ENCODE peak calls at places on chromosomes 11 and 22, in seven cellular contexts. D, O, J, M, F, X and A are unnamed samples.

GRCh38 chr11:108204376-108204775 is 18.1 kb downstream of the NPAT start:
- DNase-seq in J (no peak), M (no peak), X (no peak), F (no peak), D (no peak), O (no peak), A (no peak)

GRCh38 chr11:62664405-62665074 is 470 bp downstream of the C11orf98 start:
- DNase-seq in M (no peak), D (peak), F (peak), O (no peak), J (no peak), X (no peak), A (no peak)

GRCh38 chr11:126718319-126718718 is 282.3 kb downstream of the KIRREL3 start:
- DNase-seq in O (peak), J (no peak), M (no peak), X (no peak), D (no peak), F (peak), A (no peak)

GRCh38 chr11:64885367-64886286 is 7.2 kb upstream of the EHD1 start:
- DNase-seq in M (no peak), J (no peak), F (peak), X (peak), O (no peak), D (no peak), A (no peak)

GRCh38 chr22:48362736-48363404 is 1464.8 kb downstream of the BRD1 start:
- DNase-seq in D (no peak), J (no peak), F (no peak), O (no peak), M (no peak), X (no peak), A (no peak)

GRCh38 chr11:69075421-69076128 is 26.8 kb downstream of the TPCN2 start:
- DNase-seq in D (no peak), J (peak), O (no peak), F (peak), M (peak), X (peak), A (no peak)

GRCh38 chr11:496834-497564 is 10.0 kb downstream of the RNH1 start:
- DNase-seq in J (no peak), X (no peak), M (no peak), D (no peak), F (no peak), O (no peak), A (no peak)

GRCh38 chr11:132028380-132029240 is 658.2 kb downstream of the NTM start:
- DNase-seq in D (no peak), F (peak), J (no peak), X (no peak), O (peak), M (no peak), A (peak)

GRCh38 chr22:42294034-42294985 is 23.9 kb upstream of the TCF20 start:
- DNase-seq in J (no peak), X (no peak), F (peak), O (no peak), D (peak), M (no peak), A (peak)

GRCh38 chr11:28632338-28632737 is 524.1 kb downstream of the METTL15 start:
- DNase-seq in O (no peak), J (no peak), X (peak), M (no peak), D (no peak), F (peak), A (no peak)

GRCh38 chr22:37351268-37351667 is 69.0 kb downstream of the CYTH4 start:
- DNase-seq in X (no peak), D (no peak), M (no peak), O (no peak), F (no peak), J (no peak), A (no peak)

GRCh38 chr22:45424241-45424731 is 10.8 kb downstream of the RIBC2 start:
- DNase-seq in M (no peak), O (no peak), J (no peak), F (no peak), X (no peak), D (no peak), A (no peak)

GRCh38 chr11:83157755-83158473 is 983 bp downstream of the PCF11 start:
- DNase-seq in O (no peak), X (no peak), M (no peak), F (peak), D (peak), J (no peak), A (peak)

GRCh38 chr11:45048870-45049825 is 97.3 kb upstream of the PRDM11 start:
- DNase-seq in D (no peak), X (no peak), F (no peak), J (no peak), O (no peak), M (no peak), A (no peak)

GRCh38 chr22:48800036-48800885 is 1027.4 kb downstream of the BRD1 start:
- DNase-seq in D (no peak), X (no peak), F (no peak), J (no peak), O (no peak), M (no peak), A (no peak)

GRCh38 chr22:50059881-50060262 is 1.8 kb upstream of the TTLL8 start:
- DNase-seq in X (no peak), F (no peak), D (no peak), O (no peak), M (no peak), J (no peak), A (no peak)

GRCh38 chr11:46858920-46859531 is 12.9 kb upstream of the CKAP5 start:
- DNase-seq in D (no peak), X (no peak), J (no peak), M (no peak), O (no peak), F (no peak), A (no peak)

GRCh38 chr11:35167451-35167954 is 28.5 kb downstream of the CD44 start:
- DNase-seq in O (no peak), J (no peak), X (no peak), D (no peak), F (peak), M (no peak), A (no peak)

GRCh38 chr11:42543844-42544243 is 768.0 kb upstream of the API5 start:
- DNase-seq in J (no peak), M (no peak), O (no peak), D (no peak), F (no peak), X (no peak), A (no peak)

GRCh38 chr11:65432686-65433582 is 10.3 kb downstream of the NEAT1 start:
- DNase-seq in F (peak), X (peak), O (no peak), M (no peak), J (no peak), D (no peak), A (no peak)